ENCODE peak calls at places on chromosome 4, in nine cellular contexts. W is heart left ventricle, Q is neural progenitor cell, K is hepatocyte, J is left lung, A is cardiac muscle cell, S is heart right ventricle, N is HepG2, I is spleen. G is an unnamed sample. For H3K4me1 and H3K27me3, the result is how much of the 10 kb centered on the place peaks cover.

GRCh38 chr4:157270108-157270507 is 49.6 kb downstream of the GRIA2 start:
- DNase-seq in K (no peak), S (no peak), J (no peak), N (no peak), I (no peak), W (no peak), A (no peak), Q (no peak), G (no peak)

GRCh38 chr4:111213520-111213919 is 590.6 kb upstream of the PITX2 start:
- DNase-seq in J (no peak), K (peak), N (peak), I (no peak), Q (no peak), A (no peak), S (no peak), W (no peak), G (no peak)

GRCh38 chr4:180394730-180395129 is 1848.5 kb upstream of the TENM3 start:
- DNase-seq in Q (no peak), K (no peak), J (no peak), A (no peak), I (no peak), N (no peak), S (no peak), W (no peak), G (no peak)

GRCh38 chr4:93103042-93103441 is 725.5 kb upstream of the ATOH1 start:
- DNase-seq in W (no peak), Q (no peak), I (no peak), J (no peak), A (no peak), N (no peak), K (no peak), S (no peak), G (no peak)

GRCh38 chr4:179607003-179607402 is 2164.8 kb upstream of the AGA start:
- DNase-seq in J (no peak), S (no peak), Q (no peak), W (no peak), K (no peak), N (no peak), I (no peak), A (no peak), G (no peak)

GRCh38 chr4:185566425-185566824 is 31.1 kb upstream of the PDLIM3 start:
- DNase-seq in S (peak), Q (no peak), N (no peak), K (no peak), I (no peak), J (no peak), A (peak), W (peak), G (no peak)

GRCh38 chr4:168923526-168924194 is 86.4 kb downstream of the CBR4 start:
- DNase-seq in S (peak), J (no peak), I (no peak), A (peak), K (peak), W (peak), Q (peak), N (peak), G (peak)

GRCh38 chr4:41935652-41936021 is 408 bp downstream of the TMEM33 start:
- DNase-seq in N (peak), Q (no peak), J (no peak), A (no peak), I (no peak), K (peak), S (no peak), W (no peak), G (no peak)

GRCh38 chr4:141329174-141329569 is 108.5 kb downstream of the ZNF330 start:
- DNase-seq in S (no peak), K (no peak), N (no peak), W (no peak), A (peak), Q (no peak), I (no peak), J (no peak), G (no peak)

GRCh38 chr4:57020467-57021101 is 41.9 kb downstream of the POLR2B start:
- DNase-seq in Q (no peak), W (no peak), I (no peak), S (no peak), J (no peak), N (no peak), K (no peak), A (peak), G (no peak)

GRCh38 chr4:173403051-173403450 is 4.1 kb upstream of the SCRG1 start:
- DNase-seq in I (no peak), Q (no peak), K (no peak), J (no peak), S (no peak), N (no peak), A (peak), W (no peak), G (no peak)

GRCh38 chr4:98448923-98449322 is 187.7 kb downstream of the RAP1GDS1 start:
- DNase-seq in I (peak), J (no peak), W (no peak), Q (no peak), N (no peak), A (peak), K (no peak), S (no peak), G (no peak)

GRCh38 chr4:176841730-176842129 is 49.0 kb upstream of the VEGFC start:
- DNase-seq in K (no peak), I (no peak), W (no peak), A (peak), J (no peak), Q (no peak), S (no peak), N (no peak), G (no peak)

GRCh38 chr4:37662861-37663390 is 23.2 kb downstream of the RELL1 start:
- DNase-seq in A (no peak), W (peak), Q (peak), S (peak), N (peak), K (no peak), I (no peak), J (no peak), G (no peak)

GRCh38 chr4:185378264-185378663 is 17.5 kb downstream of the LRP2BP start:
- DNase-seq in W (no peak), N (no peak), Q (no peak), K (no peak), S (no peak), A (no peak), J (no peak), I (no peak), G (no peak)

GRCh38 chr4:4477391-4477790 is 64.5 kb downstream of the STX18 start:
- DNase-seq in I (no peak), J (no peak), Q (no peak), W (no peak), A (peak), N (no peak), S (no peak), K (no peak), G (no peak)

GRCh38 chr4:76384052-76384451 is 36.9 kb downstream of the CCDC158 start:
- DNase-seq in S (no peak), A (peak), I (no peak), K (no peak), W (no peak), Q (no peak), N (no peak), J (no peak), G (no peak)

GRCh38 chr4:184812651-184813181 is 13.1 kb downstream of the ACSL1 start:
- DNase-seq in W (no peak), Q (no peak), S (no peak), J (no peak), I (no peak), N (no peak), A (peak), K (no peak), G (no peak)

GRCh38 chr4:85081196-85081595 is 114.7 kb upstream of the WDFY3 start:
- DNase-seq in Q (no peak), A (no peak), S (no peak), W (no peak), J (no peak), K (no peak), I (no peak), N (no peak), G (no peak)

GRCh38 chr4:105657117-105657765 is 51.2 kb downstream of the INTS12 start:
- DNase-seq in N (no peak), I (no peak), Q (no peak), A (no peak), W (no peak), K (no peak), S (no peak), J (no peak), G (no peak)

GRCh38 chr4:125681240-125681639 is 366.5 kb downstream of the FAT4 start:
- DNase-seq in N (no peak), K (no peak), W (no peak), Q (no peak), I (no peak), A (no peak), J (no peak), S (no peak), G (no peak)

GRCh38 chr4:183905081-183905592 is at the start of gene STOX2:
- DNase-seq in S (peak), N (peak), W (peak), A (peak), I (peak), J (peak), K (peak), Q (peak), G (peak)

GRCh38 chr4:150007512-150007911 is 70.7 kb upstream of the DCLK2 start:
- DNase-seq in K (no peak), W (no peak), J (no peak), S (no peak), A (no peak), N (no peak), I (no peak), Q (no peak), G (no peak)

GRCh38 chr4:74768857-74769525 is 25.3 kb downstream of the BTC start:
- DNase-seq in N (peak), K (peak), A (peak), Q (no peak), W (no peak), S (no peak), J (no peak), I (no peak), G (no peak)

GRCh38 chr4:176964116-176964691 is 171.5 kb upstream of the VEGFC start:
- DNase-seq in J (no peak), I (no peak), N (no peak), S (no peak), K (no peak), W (no peak), A (no peak), Q (no peak), G (peak)

GRCh38 chr4:86592553-86593249 is 1.4 kb upstream of the PTPN13 start:
- DNase-seq in I (no peak), Q (peak), J (no peak), W (no peak), K (no peak), A (no peak), N (no peak), S (no peak), G (no peak)

GRCh38 chr4:87209696-87210095 is 10.7 kb downstream of the KLHL8 start:
- DNase-seq in N (no peak), I (peak), W (peak), K (no peak), J (peak), A (peak), Q (no peak), S (peak), G (no peak)

GRCh38 chr4:38359113-38359512 is 304.9 kb upstream of the KLF3 start:
- DNase-seq in I (no peak), N (no peak), J (no peak), Q (no peak), A (no peak), K (no peak), W (no peak), S (no peak), G (no peak)

GRCh38 chr4:138256608-138257007 is 14.5 kb upstream of the SLC7A11 start:
- DNase-seq in S (no peak), W (no peak), A (no peak), J (no peak), K (no peak), Q (no peak), N (no peak), I (no peak), G (no peak)

GRCh38 chr4:112552668-112553067 is 36.7 kb upstream of the NEUROG2 start:
- DNase-seq in A (peak), N (peak), S (no peak), J (no peak), Q (no peak), K (no peak), I (no peak), W (no peak), G (no peak)

GRCh38 chr4:183987987-183988392 is 82.9 kb downstream of the STOX2 start:
- DNase-seq in Q (peak), W (peak), J (peak), I (no peak), K (peak), S (peak), A (peak), N (peak), G (peak)

GRCh38 chr4:184824776-184825393 is 883 bp downstream of the ACSL1 start:
- DNase-seq in A (no peak), I (no peak), K (no peak), S (no peak), W (no peak), J (no peak), N (no peak), Q (no peak), G (no peak)

GRCh38 chr4:22477136-22477793 is 38.6 kb downstream of the ADGRA3 start:
- DNase-seq in K (no peak), J (no peak), S (no peak), A (no peak), I (no peak), Q (no peak), W (no peak), N (no peak), G (no peak)

GRCh38 chr4:184267673-184268573 is 50.2 kb upstream of the ENPP6 start:
- DNase-seq in W (peak), A (peak), I (peak), N (peak), Q (no peak), J (peak), K (peak), S (peak), G (peak)

GRCh38 chr4:137083571-137083970 is 448.7 kb downstream of the PCDH18 start:
- DNase-seq in Q (no peak), S (no peak), J (no peak), I (no peak), N (no peak), W (no peak), A (peak), K (no peak), G (no peak)

GRCh38 chr4:49516796-49517195 is 530.7 kb downstream of the CWH43 start:
- DNase-seq in S (no peak), I (no peak), N (no peak), K (no peak), A (no peak), W (no peak), Q (peak), J (no peak), G (no peak)

GRCh38 chr4:56622176-56622575 is 58.9 kb downstream of the HOPX start:
- DNase-seq in A (no peak), S (no peak), N (no peak), Q (no peak), W (no peak), I (no peak), K (no peak), J (no peak), G (no peak)

DNA sequence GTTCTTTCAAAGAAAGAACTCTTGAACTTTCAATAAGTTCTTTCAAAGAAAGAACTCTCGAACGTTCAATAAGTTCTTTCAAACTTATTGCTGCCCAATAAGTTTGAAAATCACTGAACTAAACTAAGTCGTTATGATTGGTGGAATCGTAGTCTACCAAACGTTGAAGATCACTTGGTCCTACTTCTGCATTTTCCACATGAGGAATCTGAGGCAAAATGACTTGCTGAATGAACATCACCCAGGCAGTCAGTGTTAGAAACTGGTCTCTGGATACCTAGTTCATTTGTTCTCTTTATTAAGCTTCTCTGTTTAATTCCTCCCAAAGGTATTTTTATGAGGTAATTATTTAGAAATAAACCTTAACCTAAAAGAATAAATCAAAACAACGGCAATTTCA is 7.1 kb upstream of the CNOT6L start:
- DNase-seq in Q (no peak), S (no peak), K (no peak), I (no peak), W (no peak), A (no peak), N (no peak), J (no peak), G (no peak)
- H3K4me3 ChIP-seq in Q (no peak), S (no peak), K (no peak), I (no peak), W (no peak), A (no peak), N (no peak), J (no peak), G (no peak)

GRCh38 chr4:142354041-142354440 is 492.1 kb downstream of the INPP4B start:
- DNase-seq in N (no peak), W (no peak), S (no peak), K (no peak), I (no peak), A (no peak), J (no peak), Q (no peak), G (no peak)
- H3K4me1 ChIP-seq in N (under half), W (under half), S (half or more), K (under half), I (under half), A (under half), J (under half), Q (under half), G (under half)

GRCh38 chr4:821181-821591 is 4.7 kb downstream of the CPLX1 start:
- DNase-seq in N (no peak), I (no peak), W (no peak), Q (no peak), K (no peak), A (no peak), J (peak), S (no peak), G (peak)
- H3K27me3 ChIP-seq in N (under half), I (under half), W (half or more), Q (half or more), K (under half), A (half or more), J (under half), S (under half), G (under half)

GRCh38 chr4:166043801-166044200 is 170.8 kb downstream of the TLL1 start:
- DNase-seq in W (no peak), J (no peak), Q (no peak), K (no peak), N (no peak), S (no peak), I (no peak), A (no peak), G (no peak)
- H3K4me3 ChIP-seq in W (no peak), J (no peak), Q (no peak), K (no peak), N (no peak), S (no peak), I (no peak), A (no peak), G (no peak)

GRCh38 chr4:153789741-153790651 is 1.1 kb upstream of the SFRP2 start:
- DNase-seq in J (no peak), A (no peak), S (no peak), I (no peak), N (no peak), K (no peak), Q (peak), W (no peak), G (no peak)

GRCh38 chr4:153788419-153789276 is at the start of gene SFRP2:
- DNase-seq in I (peak), N (no peak), W (no peak), J (no peak), Q (peak), A (no peak), S (no peak), K (no peak), G (no peak)

GRCh38 chr4:153792893-153793227 is 4.0 kb upstream of the SFRP2 start:
- DNase-seq in N (no peak), S (no peak), K (no peak), W (no peak), I (no peak), Q (peak), J (no peak), A (no peak), G (no peak)

GRCh38 chr4:153792007-153792892 is 3.4 kb upstream of the SFRP2 start:
- DNase-seq in S (peak), K (peak), W (no peak), Q (peak), J (peak), I (no peak), A (peak), N (no peak), G (peak)

DNA sequence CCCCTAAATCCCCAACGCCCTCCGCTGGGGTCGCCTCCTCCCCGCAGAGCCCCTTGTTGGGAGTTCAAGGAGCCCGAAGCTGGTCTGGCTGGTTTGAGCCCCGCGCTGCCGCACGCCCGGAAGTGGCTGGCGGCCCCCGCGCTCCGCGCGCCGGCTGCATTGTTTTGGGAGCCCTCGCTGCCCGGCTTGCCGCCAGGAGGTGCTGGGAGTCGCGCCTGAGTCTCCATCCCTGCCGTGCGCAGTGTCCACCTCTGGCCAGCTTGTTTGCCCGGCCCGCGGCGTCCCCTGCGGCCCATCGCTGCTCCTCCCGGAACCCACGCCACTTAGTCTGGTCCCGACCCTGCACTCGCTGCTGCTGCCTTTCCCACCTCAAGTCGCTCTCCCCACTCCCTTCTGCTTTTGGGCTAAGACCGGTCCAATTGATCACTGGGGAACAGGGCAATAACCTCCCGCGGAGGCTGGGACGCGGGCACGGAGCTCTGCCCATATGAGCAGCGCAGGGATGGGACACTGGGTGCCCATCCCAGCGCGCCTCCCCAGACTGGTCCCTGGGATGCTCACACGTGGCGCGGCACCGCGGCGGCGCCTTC is 2.2 kb upstream of the SFRP2 start:
- DNase-seq in A (peak), N (no peak), S (no peak), W (no peak), J (no peak), Q (peak), I (peak), K (peak), G (peak)
- H3K4me1 ChIP-seq in A (under half), N (under half), S (under half), W (under half), J (under half), Q (under half), I (under half), K (under half), G (under half)

DNA sequence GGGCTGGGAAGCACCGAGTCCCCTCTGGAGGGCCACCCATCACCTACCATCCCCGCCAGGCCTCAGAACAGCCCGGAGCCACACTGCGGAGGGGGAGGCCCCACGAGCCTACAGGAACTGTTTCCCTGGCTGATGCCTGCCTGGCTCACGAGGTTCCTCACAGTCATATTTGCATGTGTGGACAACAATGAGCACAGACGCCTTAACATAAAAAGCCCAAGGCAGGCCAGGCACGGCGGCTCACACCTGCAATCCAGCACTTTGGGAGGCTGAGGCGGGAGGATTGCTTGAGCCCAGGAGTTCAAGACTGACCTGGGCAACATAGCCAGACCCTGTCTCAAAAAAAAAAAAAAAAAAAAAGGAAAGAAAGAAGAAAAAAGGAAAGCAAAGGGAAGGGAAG is 125.9 kb downstream of the FAM53A start:
- DNase-seq in J (no peak), K (no peak), W (no peak), I (no peak), Q (no peak), S (no peak), N (no peak), A (no peak), G (no peak)
- H3K27me3 ChIP-seq in J (under half), K (under half), W (half or more), I (under half), Q (under half), S (half or more), N (under half), A (under half), G (half or more)

GRCh38 chr4:130486186-130486585 is 1390.2 kb downstream of the C4orf33 start:
- DNase-seq in J (no peak), S (no peak), Q (no peak), A (peak), K (no peak), W (no peak), N (no peak), I (no peak), G (no peak)
- H3K4me3 ChIP-seq in J (no peak), S (no peak), Q (no peak), A (no peak), K (no peak), W (no peak), N (no peak), I (no peak), G (no peak)

G was measured in BE2C.